ENCODE peak calls at places on chromosomes 13 and 19, in eight cellular contexts. J, C, U, Q, T, V, L and B are unnamed samples. For H3K4me1, the result is how much of the 10 kb centered on the place peaks cover.

GRCh38 chr19:42108527-42109389 is 23.5 kb downstream of the POU2F2 start:
- DNase-seq in J (peak), C (peak), U (peak), Q (peak), T (peak), V (peak), L (peak), B (peak)

GRCh38 chr19:18450934-18451836 is 13.3 kb upstream of the ISYNA1 start:
- DNase-seq in J (peak), C (peak), U (peak), Q (peak), T (peak), V (peak), L (no peak), B (peak)

GRCh38 chr19:8610041-8610927 is at the start of gene ADAMTS10:
- DNase-seq in J (peak), C (peak), U (peak), Q (no peak), T (peak), V (no peak), L (no peak), B (peak)

GRCh38 chr19:51211833-51212232 is 13.0 kb upstream of the CD33 start:
- DNase-seq in J (no peak), C (no peak), U (no peak), Q (no peak), T (no peak), V (no peak), L (no peak), B (no peak)

GRCh38 chr19:4831351-4832340 is at the start of gene TICAM1:
- DNase-seq in J (peak), C (peak), U (peak), Q (peak), T (peak), V (peak), L (no peak), B (peak)

GRCh38 chr13:50026788-50027473 is 11.7 kb downstream of the KCNRG start:
- DNase-seq in J (no peak), C (no peak), U (no peak), Q (no peak), T (no peak), V (no peak), L (no peak), B (no peak)

GRCh38 chr13:110593430-110594130 is 21.8 kb upstream of the NAXD start:
- DNase-seq in J (peak), C (no peak), U (peak), Q (no peak), T (no peak), V (peak), L (no peak), B (no peak)

GRCh38 chr13:24032252-24032651 is 128.3 kb upstream of the SPATA13 start:
- DNase-seq in J (peak), C (no peak), U (no peak), Q (no peak), T (no peak), V (no peak), L (no peak), B (no peak)

GRCh38 chr13:96100457-96101220 is 10.7 kb downstream of the HS6ST3 start:
- DNase-seq in J (no peak), C (no peak), U (peak), Q (no peak), T (no peak), V (no peak), L (no peak), B (no peak)

GRCh38 chr19:5152013-5152763 is 183.3 kb downstream of the KDM4B start:
- DNase-seq in J (no peak), C (no peak), U (no peak), Q (no peak), T (no peak), V (no peak), L (no peak), B (peak)

GRCh38 chr19:49820125-49820524 is 2.0 kb downstream of the MED25 start:
- DNase-seq in J (no peak), C (no peak), U (no peak), Q (no peak), T (no peak), V (no peak), L (no peak), B (no peak)

GRCh38 chr19:18304496-18305312 is 18.2 kb downstream of the LSM4 start:
- DNase-seq in J (peak), C (peak), U (peak), Q (peak), T (peak), V (no peak), L (no peak), B (peak)

GRCh38 chr19:4976412-4977298 is 7.7 kb downstream of the KDM4B start:
- DNase-seq in J (peak), C (peak), U (peak), Q (peak), T (peak), V (no peak), L (peak), B (peak)

GRCh38 chr19:15402411-15403150 is 16.2 kb downstream of the AKAP8L start:
- DNase-seq in J (no peak), C (no peak), U (peak), Q (peak), T (no peak), V (no peak), L (no peak), B (no peak)

GRCh38 chr13:59601993-59602392 is 561.7 kb downstream of the DIAPH3 start:
- DNase-seq in J (no peak), C (no peak), U (no peak), Q (no peak), T (no peak), V (no peak), L (no peak), B (no peak)

GRCh38 chr13:46311217-46311616 is 75.8 kb downstream of the RUBCNL start:
- DNase-seq in J (no peak), C (no peak), U (no peak), Q (no peak), T (no peak), V (no peak), L (no peak), B (no peak)

GRCh38 chr13:35164324-35164932 is 222.4 kb downstream of the NBEA start:
- DNase-seq in J (peak), C (no peak), U (no peak), Q (no peak), T (no peak), V (peak), L (no peak), B (no peak)

GRCh38 chr13:48567521-48568331 is 34.8 kb upstream of the RCBTB2 start:
- DNase-seq in J (no peak), C (no peak), U (no peak), Q (peak), T (peak), V (no peak), L (no peak), B (no peak)

GRCh38 chr13:24218320-24218719 is 57.8 kb downstream of the SPATA13 start:
- DNase-seq in J (no peak), C (no peak), U (no peak), Q (no peak), T (no peak), V (no peak), L (no peak), B (no peak)

GRCh38 chr19:58123354-58123753 is 25.3 kb upstream of the ZSCAN18 start:
- DNase-seq in J (no peak), C (no peak), U (no peak), Q (no peak), T (no peak), V (peak), L (no peak), B (no peak)

DNA sequence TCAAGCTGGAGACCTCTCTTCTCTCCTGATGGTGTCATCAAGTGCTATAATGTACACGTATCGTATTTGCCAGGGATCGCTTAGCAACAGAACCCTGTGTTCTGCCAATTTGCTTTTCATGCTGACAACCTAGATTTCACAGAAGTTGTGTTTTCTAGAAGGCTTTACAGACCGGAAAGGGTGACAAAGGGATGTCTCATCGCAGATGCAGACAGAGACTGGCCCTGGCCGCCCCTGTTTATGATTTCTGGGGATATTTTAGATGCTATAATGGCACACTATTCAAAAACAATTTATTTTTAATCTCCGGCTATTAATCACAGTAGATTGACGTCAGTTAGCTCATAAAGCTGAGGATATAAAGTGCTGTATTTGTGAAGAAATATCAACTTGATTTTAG is 291.4 kb downstream of the IRS2 start:
- DNase-seq in J (peak), C (no peak), U (no peak), Q (no peak), T (no peak), V (no peak), L (no peak), B (no peak)
- H3K4me3 ChIP-seq in J (no peak), C (no peak), U (no peak), Q (no peak), T (no peak), V (no peak), L (no peak), B (no peak)

DNA sequence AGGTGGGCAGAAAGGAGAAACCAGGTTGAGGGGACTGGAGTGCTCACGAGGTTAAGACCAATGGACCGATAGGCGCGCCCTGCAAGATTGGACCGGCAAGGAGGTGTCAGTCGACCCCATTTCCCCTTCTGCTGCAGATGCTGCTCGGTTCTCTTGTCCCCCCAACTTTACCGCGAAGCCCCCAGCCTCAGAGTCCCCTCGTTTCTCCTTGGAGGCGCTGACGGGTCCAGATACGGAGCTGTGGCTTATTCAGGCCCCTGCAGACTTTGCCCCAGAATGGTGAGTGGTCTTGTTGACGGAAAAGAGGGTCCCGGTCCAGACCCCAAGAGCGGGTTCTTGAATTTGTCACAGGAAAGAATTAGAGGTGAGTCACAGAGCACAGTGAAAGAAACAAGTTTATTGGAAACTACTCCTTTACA is 522 bp downstream of the POLR1G start:
- DNase-seq in J (no peak), C (no peak), U (no peak), Q (no peak), T (no peak), V (no peak), L (no peak), B (no peak)
- H3K4me1 ChIP-seq in J (under half), C (under half), U (under half), Q (under half), T (under half), V (under half), L (under half), B (under half)

GRCh38 chr19:30369833-30370232 is 2.4 kb upstream of the ZNF536 start:
- DNase-seq in J (no peak), C (no peak), U (no peak), Q (no peak), T (no peak), V (no peak), L (no peak), B (no peak)

GRCh38 chr19:30374791-30375650 is 2.8 kb downstream of the ZNF536 start:
- DNase-seq in J (no peak), C (no peak), U (peak), Q (no peak), T (no peak), V (no peak), L (no peak), B (no peak)

GRCh38 chr19:30373593-30373992 is 1.4 kb downstream of the ZNF536 start:
- DNase-seq in J (no peak), C (no peak), U (peak), Q (no peak), T (no peak), V (no peak), L (no peak), B (no peak)

GRCh38 chr19:30371157-30371845 is 883 bp upstream of the ZNF536 start:
- DNase-seq in J (no peak), C (no peak), U (no peak), Q (no peak), T (no peak), V (no peak), L (no peak), B (no peak)

DNA sequence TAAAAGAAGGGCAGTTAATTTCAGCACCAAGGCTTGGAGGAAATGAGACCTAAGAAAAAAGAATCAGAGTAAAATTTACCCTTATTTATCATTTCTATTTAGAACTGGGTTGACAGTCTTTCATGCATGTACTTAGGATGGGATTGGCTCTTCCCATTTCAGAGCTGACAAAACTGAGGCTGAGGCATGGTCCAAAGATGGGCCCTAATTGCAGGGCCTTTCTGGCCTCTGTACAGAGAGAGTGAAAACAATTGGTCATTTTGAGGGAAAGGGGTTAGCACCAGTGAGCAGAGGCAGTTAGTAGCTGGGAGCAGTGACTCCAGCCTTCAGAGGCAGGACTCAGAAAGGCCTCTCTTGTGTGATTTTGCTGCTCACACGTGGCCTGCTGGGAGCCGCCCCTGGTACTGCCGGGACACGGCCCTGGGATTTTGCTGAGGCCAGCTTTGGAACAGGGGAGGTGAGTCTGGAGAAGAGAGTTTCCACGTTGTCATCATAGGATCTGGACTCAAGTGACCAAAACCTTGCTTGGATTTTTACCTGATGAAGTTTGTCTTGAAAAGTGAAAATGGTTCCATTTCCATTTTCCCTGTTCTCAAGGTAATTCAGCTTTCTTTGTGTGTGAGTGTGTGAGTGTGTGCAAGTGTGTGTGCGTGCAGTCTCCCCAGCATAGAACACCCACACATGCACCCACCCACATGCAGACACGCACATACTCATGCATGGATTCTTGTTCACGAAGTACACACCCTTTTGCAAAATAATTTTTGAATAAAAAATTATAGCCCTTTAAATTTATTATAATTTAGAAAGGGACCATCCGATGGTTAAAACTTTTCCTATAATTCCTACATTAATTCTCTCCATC is at the start of gene ZNF536:
- DNase-seq in J (no peak), C (no peak), U (no peak), Q (no peak), T (no peak), V (no peak), L (no peak), B (no peak)
- H3K27ac ChIP-seq in J (no peak), C (no peak), U (no peak), Q (no peak), T (no peak), V (no peak), L (no peak), B (no peak)

GRCh38 chr19:43490759-43491158 is 13.8 kb downstream of the PHLDB3 start:
- DNase-seq in J (no peak), C (no peak), U (no peak), Q (no peak), T (no peak), V (no peak), L (no peak), B (no peak)
- H3K4me3 ChIP-seq in J (no peak), C (no peak), U (no peak), Q (no peak), T (no peak), V (no peak), L (no peak), B (no peak)

GRCh38 chr19:46860846-46861690 is at the start of gene ARHGAP35:
- DNase-seq in J (no peak), C (peak), U (peak), Q (no peak), T (no peak), V (no peak), L (no peak), B (no peak)

GRCh38 chr19:46862504-46862835 is 1.7 kb downstream of the ARHGAP35 start:
- DNase-seq in J (no peak), C (no peak), U (no peak), Q (no peak), T (no peak), V (no peak), L (no peak), B (no peak)

GRCh38 chr19:46861691-46862503 is 1.1 kb downstream of the ARHGAP35 start:
- DNase-seq in J (no peak), C (peak), U (peak), Q (no peak), T (no peak), V (no peak), L (no peak), B (peak)

GRCh38 chr19:46859637-46860124 is 1.1 kb upstream of the ARHGAP35 start:
- DNase-seq in J (peak), C (peak), U (no peak), Q (peak), T (peak), V (no peak), L (no peak), B (peak)

GRCh38 chr19:46860125-46860845 is 512 bp upstream of the ARHGAP35 start:
- DNase-seq in J (peak), C (peak), U (peak), Q (peak), T (peak), V (peak), L (peak), B (peak)
- H3K4me1 ChIP-seq in J (under half), C (under half), U (under half), Q (under half), T (under half), V (under half), L (half or more), B (under half)

GRCh38 chr19:38076337-38076736 is 147.7 kb downstream of the DPF1 start:
- DNase-seq in J (no peak), C (no peak), U (no peak), Q (no peak), T (no peak), V (no peak), L (no peak), B (no peak)
- H3K27ac ChIP-seq in J (no peak), C (no peak), U (no peak), Q (no peak), T (no peak), V (no peak), L (no peak), B (no peak)

GRCh38 chr19:56271096-56271495 is 1.5 kb upstream of the EDDM13 start:
- DNase-seq in J (no peak), C (no peak), U (no peak), Q (no peak), T (no peak), V (no peak), L (no peak), B (no peak)
- H3K4me3 ChIP-seq in J (no peak), C (no peak), U (no peak), Q (no peak), T (no peak), V (no peak), L (no peak), B (no peak)

GRCh38 chr19:13880059-13880672 is 3.2 kb downstream of the NANOS3 start:
- DNase-seq in J (peak), C (peak), U (peak), Q (peak), T (peak), V (peak), L (peak), B (peak)
- H3K4me1 ChIP-seq in J (under half), C (under half), U (under half), Q (under half), T (under half), V (under half), L (under half), B (under half)

GRCh38 chr19:39557791-39558622 is 18.0 kb upstream of the EID2 start:
- DNase-seq in J (peak), C (no peak), U (no peak), Q (no peak), T (no peak), V (peak), L (no peak), B (no peak)
- H3K27ac ChIP-seq in J (no peak), C (peak), U (no peak), Q (no peak), T (no peak), V (no peak), L (no peak), B (no peak)

GRCh38 chr13:76980075-76980718 is 11.7 kb upstream of the CLN5 start:
- DNase-seq in J (peak), C (peak), U (peak), Q (peak), T (peak), V (no peak), L (no peak), B (peak)
- H3K4me3 ChIP-seq in J (peak), C (peak), U (no peak), Q (peak), T (peak), V (peak), L (peak), B (no peak)